ENCODE peak calls at places on chromosomes 6 and 20, in six cellular contexts. A, D, U, F, Y and K are unnamed samples.

GRCh38 chr6:79040083-79040482 is 38.0 kb downstream of the PHIP start:
- DNase-seq in A (no peak), D (no peak), U (no peak), F (no peak), Y (no peak), K (no peak)

GRCh38 chr6:170094686-170095272 is 196.1 kb downstream of the DLL1 start:
- DNase-seq in A (no peak), D (no peak), U (no peak), F (no peak), Y (no peak), K (no peak)

GRCh38 chr6:71496018-71496800 is 207.6 kb downstream of the OGFRL1 start:
- DNase-seq in A (no peak), D (no peak), U (no peak), F (no peak), Y (no peak), K (no peak)

GRCh38 chr20:50394569-50394968 is 115.6 kb upstream of the PTPN1 start:
- DNase-seq in A (peak; percentile 54), D (peak; percentile 77), U (no peak), F (no peak), Y (no peak), K (no peak)

GRCh38 chr6:129705212-129705611 is 4.8 kb downstream of the ARHGAP18 start:
- DNase-seq in A (no peak), D (no peak), U (no peak), F (no peak), Y (no peak), K (no peak)

GRCh38 chr6:165663736-165664552 is 903 bp upstream of the PDE10A start:
- DNase-seq in A (no peak), D (no peak), U (no peak), F (no peak), Y (no peak), K (no peak)

GRCh38 chr6:41630069-41630468 is 8.2 kb upstream of the MDFI start:
- DNase-seq in A (no peak), D (no peak), U (no peak), F (no peak), Y (no peak), K (no peak)

GRCh38 chr6:63245908-63246307 is 34.6 kb downstream of the FKBP1C start:
- DNase-seq in A (no peak), D (no peak), U (no peak), F (no peak), Y (no peak), K (no peak)

GRCh38 chr20:24164360-24164759 is 175.8 kb upstream of the GGTLC1 start:
- DNase-seq in A (no peak), D (no peak), U (no peak), F (no peak), Y (no peak), K (no peak)

GRCh38 chr6:50030777-50031562 is 9.2 kb upstream of the DEFB110 start:
- DNase-seq in A (no peak), D (no peak), U (no peak), F (peak; percentile 28), Y (no peak), K (peak; percentile 24)

GRCh38 chr6:84027340-84028183 is 6.0 kb upstream of the MRAP2 start:
- DNase-seq in A (peak; percentile 38), D (no peak), U (no peak), F (peak; percentile 99), Y (no peak), K (peak; percentile 96)

GRCh38 chr20:36784900-36785299 is 11.3 kb upstream of the DSN1 start:
- DNase-seq in A (peak; percentile 30), D (no peak), U (no peak), F (no peak), Y (no peak), K (no peak)

GRCh38 chr6:18392346-18392877 is 5.3 kb downstream of the RNF144B start:
- DNase-seq in A (no peak), D (peak; percentile 4), U (no peak), F (no peak), Y (no peak), K (no peak)

GRCh38 chr20:49303211-49303610 is 25.4 kb upstream of the ZNFX1 start:
- DNase-seq in A (no peak), D (no peak), U (no peak), F (no peak), Y (no peak), K (no peak)

GRCh38 chr6:107419747-107420146 is 39.6 kb downstream of the PDSS2 start:
- DNase-seq in A (no peak), D (no peak), U (no peak), F (peak; percentile 77), Y (no peak), K (peak; percentile 2)

GRCh38 chr6:36674942-36675341 is 3.6 kb upstream of the CDKN1A start:
- DNase-seq in A (no peak), D (no peak), U (no peak), F (no peak), Y (no peak), K (no peak)

GRCh38 chr20:32823078-32823477 is 3.3 kb downstream of the MAPRE1 start:
- DNase-seq in A (peak; percentile 48), D (peak; percentile 60), U (no peak), F (no peak), Y (no peak), K (no peak)

GRCh38 chr20:36132802-36133211 is 21.7 kb upstream of the EPB41L1 start:
- DNase-seq in A (no peak), D (no peak), U (no peak), F (no peak), Y (no peak), K (no peak)

GRCh38 chr6:156131221-156131903 is 645.8 kb upstream of the ARID1B start:
- DNase-seq in A (no peak), D (no peak), U (no peak), F (no peak), Y (no peak), K (no peak)

GRCh38 chr20:19932170-19932667 is 84.9 kb upstream of the NAA20 start:
- DNase-seq in A (peak; percentile 68), D (no peak), U (no peak), F (no peak), Y (peak; percentile 95), K (no peak)

GRCh38 chr20:40637176-40637575 is 51.9 kb downstream of the MAFB start:
- DNase-seq in A (no peak), D (no peak), U (no peak), F (no peak), Y (no peak), K (no peak)

GRCh38 chr6:138600726-138601125 is 101.4 kb upstream of the NHSL1 start:
- DNase-seq in A (no peak), D (no peak), U (no peak), F (no peak), Y (no peak), K (no peak)

GRCh38 chr6:126947070-126947469 is 171.4 kb upstream of the RSPO3 start:
- DNase-seq in A (peak; percentile 87), D (no peak), U (no peak), F (no peak), Y (no peak), K (no peak)

GRCh38 chr20:15496501-15497039 is 1076.7 kb downstream of the KIF16B start:
- DNase-seq in A (no peak), D (no peak), U (no peak), F (no peak), Y (no peak), K (no peak)

GRCh38 chr6:42140051-42140450 is 2.4 kb downstream of the C6orf132 start:
- DNase-seq in A (peak; percentile 46), D (peak; percentile 70), U (no peak), F (no peak), Y (no peak), K (no peak)

GRCh38 chr20:59153355-59153681 is 10.3 kb upstream of the ZNF831 start:
- DNase-seq in A (peak; percentile 65), D (no peak), U (no peak), F (no peak), Y (no peak), K (no peak)

GRCh38 chr20:24389686-24390085 is 79.7 kb upstream of the SYNDIG1 start:
- DNase-seq in A (peak; percentile 52), D (peak; percentile 67), U (no peak), F (no peak), Y (no peak), K (no peak)